ENCODE peak calls at places on chromosomes 11 and 22, in six cellular contexts. K is MCF 10A, M is fibroblast of lung, V is H9, G is BE2C, R is spleen. Q is an unnamed sample.
A peak's percentile ranks its signal among the peaks of the same experiment; 100 is the strongest.

GRCh38 chr22:17077255-17077654 is 7.5 kb upstream of the IL17RA start:
- DNase-seq in R (no peak), V (no peak), K (no peak), M (peak; percentile 26), G (no peak), Q (no peak)

GRCh38 chr22:47001288-47001687 is 238.8 kb downstream of the TBC1D22A start:
- DNase-seq in R (no peak), M (no peak), G (no peak), V (no peak), K (no peak), Q (no peak)

GRCh38 chr11:12846766-12847615 is 162.1 kb upstream of the RASSF10 start:
- DNase-seq in R (no peak), M (no peak), G (no peak), V (no peak), K (no peak), Q (no peak)

GRCh38 chr11:63613517-63614135 is 607 bp downstream of the PLAAT3 start:
- DNase-seq in G (peak; percentile 15), M (no peak), K (no peak), R (peak; percentile 89), V (peak; percentile 85), Q (peak; percentile 12)

GRCh38 chr22:36160499-36160942 is at the start of gene APOL3:
- DNase-seq in K (peak; percentile 27), M (peak; percentile 80), V (no peak), R (peak; percentile 87), G (no peak), Q (no peak)

GRCh38 chr11:105910095-105910715 is 111.8 kb downstream of the MSANTD4 start:
- DNase-seq in V (no peak), K (peak; percentile 64), M (peak; percentile 71), G (no peak), R (no peak), Q (no peak)

GRCh38 chr11:98194611-98195010 is 826.1 kb upstream of the CNTN5 start:
- DNase-seq in R (no peak), M (no peak), G (no peak), V (no peak), K (peak; percentile 11), Q (no peak)

GRCh38 chr11:96134622-96135021 is 208.4 kb downstream of the MAML2 start:
- DNase-seq in K (no peak), R (no peak), V (no peak), M (peak; percentile 42), G (no peak), Q (no peak)

GRCh38 chr22:33869946-33870345 is 50.3 kb downstream of the LARGE1 start:
- DNase-seq in R (no peak), M (peak; percentile 65), V (no peak), G (no peak), K (no peak), Q (no peak)

DNA sequence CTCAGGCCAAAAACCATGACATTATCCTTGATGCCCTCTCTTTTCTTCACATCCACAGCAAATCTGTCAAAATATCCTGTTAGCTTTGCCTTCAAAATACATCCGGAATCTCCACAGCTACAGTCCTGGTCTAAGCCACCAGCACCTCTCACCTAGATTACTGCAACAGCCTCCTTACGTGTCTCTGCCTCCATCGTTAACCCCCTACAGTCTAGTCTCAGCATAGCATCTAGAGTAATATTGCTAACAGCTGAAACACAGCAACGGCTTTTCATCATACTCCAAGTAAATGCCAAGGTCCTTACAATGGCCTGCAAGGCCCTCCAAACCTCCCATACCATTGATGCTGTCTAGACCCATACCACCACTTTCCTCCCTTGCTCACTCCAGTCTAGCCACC is 4.4 kb downstream of the TSG101 start:
- DNase-seq in M (no peak), R (no peak), G (no peak), K (no peak), V (no peak), Q (peak; percentile 4)
- TF ChIP-seq CTCF in M (no peak), R (no peak), G (peak; percentile 17), K (no peak), V (peak; percentile 47), Q (no peak)

GRCh38 chr11:86274503-86274902 is 27.5 kb upstream of the HIKESHI start:
- DNase-seq in R (no peak), V (peak; percentile 67), M (no peak), K (peak; percentile 15), G (peak; percentile 8), Q (peak; percentile 49)
- TF ChIP-seq CTCF in R (no peak), V (peak; percentile 76), M (no peak), K (no peak), G (peak; percentile 42), Q (peak; percentile 58)

GRCh38 chr11:127766734-127767133 is 766.2 kb upstream of the KIRREL3 start:
- DNase-seq in V (no peak), G (no peak), M (no peak), R (no peak), K (no peak), Q (no peak)
- TF ChIP-seq CTCF in V (no peak), G (no peak), M (no peak), R (no peak), K (no peak), Q (no peak)

DNA sequence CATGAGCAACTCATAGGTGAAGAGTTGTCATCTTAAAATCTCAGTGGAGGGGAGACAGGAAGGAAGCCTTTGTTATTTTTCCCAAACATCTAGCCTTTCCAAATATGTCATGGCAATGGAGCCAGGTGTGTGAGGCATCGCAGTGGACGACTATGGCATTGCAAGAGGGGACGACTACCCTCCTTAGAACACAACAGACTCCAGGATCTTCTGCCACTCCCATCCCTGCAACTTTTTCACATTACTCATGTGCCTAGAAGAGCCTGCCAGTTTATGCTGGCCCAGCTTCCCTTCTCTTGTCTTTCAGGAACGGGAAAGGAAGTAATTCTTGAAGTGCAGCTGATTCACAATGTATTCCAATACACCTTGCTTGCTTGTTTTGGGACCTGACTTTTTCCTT is 1008.4 kb downstream of the OPCML start:
- DNase-seq in V (no peak), R (no peak), K (no peak), G (no peak), M (no peak), Q (no peak)
- TF ChIP-seq CTCF in V (peak; percentile 37), R (no peak), K (no peak), G (no peak), M (no peak), Q (no peak)

GRCh38 chr11:67698247-67698646 is 23.8 kb upstream of the ALDH3B2 start:
- DNase-seq in G (peak; percentile 58), R (no peak), M (no peak), V (peak; percentile 49), K (peak; percentile 39), Q (peak; percentile 72)
- TF ChIP-seq CTCF in G (peak; percentile 64), R (no peak), M (no peak), V (peak; percentile 58), K (no peak), Q (peak; percentile 60)

GRCh38 chr11:5547982-5548381 is 358 bp downstream of the OR52H1 start:
- DNase-seq in M (no peak), V (no peak), G (no peak), K (no peak), R (no peak), Q (no peak)

GRCh38 chr11:5550440-5551095 is 2.2 kb upstream of the OR52H1 start:
- DNase-seq in K (peak; percentile 11), G (no peak), M (peak; percentile 37), R (no peak), V (no peak), Q (no peak)

GRCh38 chr11:5556596-5557188 is 8.4 kb upstream of the OR52H1 start:
- DNase-seq in R (no peak), G (no peak), V (no peak), K (no peak), M (no peak), Q (no peak)

GRCh38 chr11:5548440-5548839 is at the start of gene OR52H1:
- DNase-seq in G (no peak), M (no peak), K (no peak), R (no peak), V (no peak), Q (no peak)

DNA sequence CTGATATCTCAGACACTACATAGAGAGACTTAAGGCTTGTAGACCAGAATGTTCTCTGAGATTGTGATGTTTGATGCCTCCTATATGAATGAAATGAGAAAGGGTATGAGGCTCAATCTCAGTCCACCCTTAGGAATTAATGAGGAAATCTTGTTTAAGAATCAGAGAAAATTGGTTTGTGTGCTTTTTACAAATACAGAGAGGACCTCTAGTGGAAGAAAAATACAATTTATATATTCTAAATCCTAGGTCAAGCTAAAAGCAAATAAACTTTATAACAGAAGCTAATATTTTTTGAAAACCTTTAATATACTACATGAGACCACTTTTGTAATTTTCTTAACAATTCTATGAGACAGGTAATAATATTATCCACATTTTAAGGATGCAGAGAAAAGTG is 5.0 kb upstream of the OR52H1 start:
- DNase-seq in V (no peak), G (no peak), R (no peak), K (no peak), M (no peak), Q (no peak)
- TF ChIP-seq CTCF in V (peak; percentile 49), G (no peak), R (no peak), K (peak; percentile 30), M (no peak), Q (no peak)

DNA sequence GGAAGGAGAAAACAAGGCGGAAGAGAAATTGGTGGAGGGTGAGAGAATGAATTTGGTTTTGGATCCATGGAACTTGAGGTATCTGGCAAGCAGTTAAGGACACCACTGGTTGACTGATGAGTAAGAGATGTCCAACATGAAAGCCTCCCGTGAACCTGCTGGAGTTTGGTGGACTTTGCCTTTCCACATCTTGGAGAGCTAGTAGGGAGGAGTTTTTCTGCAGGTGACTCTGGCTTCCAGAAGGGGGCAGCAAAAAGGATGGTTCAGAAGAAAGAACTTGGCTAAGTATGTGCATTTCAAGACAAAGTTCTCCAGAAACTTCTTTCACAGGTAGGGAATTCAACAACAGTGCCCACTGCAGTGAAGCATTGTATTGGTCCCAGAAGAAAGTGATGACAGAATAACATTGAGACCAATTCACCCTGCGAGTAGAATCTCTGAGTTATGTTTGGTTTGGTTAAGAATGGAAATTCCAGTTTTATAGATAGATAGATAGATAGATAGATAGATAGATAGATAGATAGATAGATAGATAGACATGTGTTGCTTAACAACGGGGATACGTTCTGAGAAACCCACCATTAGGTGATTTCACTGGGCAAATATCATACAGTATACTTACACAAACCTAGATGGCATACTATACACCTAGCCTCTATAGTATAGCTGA is 28.5 kb downstream of the DCDC1 start:
- DNase-seq in G (peak; percentile 4), M (peak; percentile 42), V (peak; percentile 31), R (no peak), K (peak; percentile 52), Q (peak; percentile 80)
- TF ChIP-seq CTCF in G (peak; percentile 61), M (peak; percentile 64), V (peak; percentile 73), R (peak; percentile 33), K (peak; percentile 47), Q (peak; percentile 99)

DNA sequence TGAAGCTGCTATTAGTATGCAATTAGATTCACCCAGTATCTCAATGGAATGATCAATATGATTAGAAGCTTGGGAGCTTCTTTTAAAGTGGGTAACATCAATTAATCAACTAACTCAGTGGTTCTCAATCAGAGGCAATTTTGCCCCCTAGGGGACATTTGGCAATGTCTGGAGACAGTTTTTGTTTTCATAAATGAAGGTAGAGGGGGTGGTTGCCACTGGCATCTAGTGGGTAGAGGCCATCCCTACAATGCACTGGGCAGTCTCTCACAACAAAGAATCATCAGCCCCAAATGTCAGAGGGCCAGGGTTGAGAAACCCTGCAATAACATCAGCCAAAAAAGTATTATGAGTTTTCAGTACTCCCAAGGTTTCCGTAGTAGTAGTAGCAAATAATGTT is 5.9 kb upstream of the AMOTL1 start:
- DNase-seq in V (no peak), G (peak; percentile 49), K (peak; percentile 71), M (no peak), R (no peak), Q (peak; percentile 57)
- TF ChIP-seq CTCF in V (peak; percentile 54), G (peak; percentile 69), K (peak; percentile 58), M (peak; percentile 14), R (peak; percentile 51), Q (peak; percentile 61)

GRCh38 chr11:35305670-35306382 is 113.5 kb downstream of the SLC1A2 start:
- DNase-seq in R (no peak), M (peak; percentile 77), V (peak; percentile 76), G (peak; percentile 45), K (peak; percentile 61), Q (peak; percentile 77)
- TF ChIP-seq CTCF in R (peak; percentile 38), M (peak; percentile 49), V (peak; percentile 69), G (peak; percentile 64), K (peak; percentile 18), Q (peak; percentile 72)